ENCODE peak calls at places on chromosomes 7 and 10, in ten cellular contexts. J, L, I, Q, G, W, R, X, Y and V are unnamed samples.
A peak's percentile ranks its signal among the peaks of the same experiment; 100 is the strongest.

GRCh38 chr7:70693300-70693689 is 438.6 kb upstream of the GALNT17 start:
- DNase-seq in G (no peak), R (peak; percentile 33), J (no peak), X (no peak), Q (no peak), L (no peak), I (no peak), W (no peak), Y (no peak), V (no peak)

GRCh38 chr10:97406064-97406463 is 4.9 kb upstream of the RRP12 start:
- DNase-seq in Q (no peak), R (no peak), Y (no peak), L (no peak), X (no peak), J (no peak), W (no peak), I (no peak), G (no peak), V (no peak)

GRCh38 chr7:46033592-46033991 is 112.5 kb upstream of the IGFBP3 start:
- DNase-seq in J (no peak), R (no peak), Y (no peak), L (no peak), I (no peak), Q (no peak), W (no peak), G (no peak), X (no peak), V (no peak)

GRCh38 chr10:90800232-90800796 is 57.5 kb downstream of the HTR7 start:
- DNase-seq in Q (no peak), G (no peak), J (no peak), R (no peak), I (no peak), Y (no peak), W (no peak), X (no peak), L (no peak), V (no peak)

GRCh38 chr10:127036987-127037386 is 131.8 kb downstream of the DOCK1 start:
- DNase-seq in Y (no peak), Q (no peak), L (no peak), I (no peak), X (no peak), W (no peak), R (no peak), J (no peak), G (no peak), V (no peak)

GRCh38 chr7:80542398-80542797 is 30.5 kb upstream of the GNAT3 start:
- DNase-seq in Y (no peak), X (no peak), G (no peak), W (no peak), I (peak; percentile 41), R (no peak), J (no peak), L (no peak), Q (no peak), V (no peak)

GRCh38 chr7:50805425-50806130 is 22.9 kb upstream of the GRB10 start:
- DNase-seq in Y (no peak), I (no peak), X (no peak), R (no peak), G (no peak), W (no peak), J (no peak), L (no peak), Q (no peak), V (no peak)

GRCh38 chr7:117800406-117800805 is 72.8 kb downstream of the CTTNBP2 start:
- DNase-seq in L (no peak), J (no peak), I (no peak), Y (no peak), Q (no peak), R (no peak), G (no peak), W (no peak), X (no peak), V (no peak)

GRCh38 chr7:2470204-2471021 is 5.8 kb downstream of the GRIFIN start:
- DNase-seq in X (no peak), Q (no peak), G (no peak), R (no peak), L (no peak), J (no peak), Y (peak; percentile 22), I (no peak), W (no peak), V (no peak)

GRCh38 chr7:55436457-55436856 is 71.3 kb downstream of the LANCL2 start:
- DNase-seq in W (no peak), Q (no peak), Y (no peak), G (no peak), J (no peak), L (no peak), X (no peak), I (no peak), R (no peak), V (no peak)

GRCh38 chr7:13874783-13875182 is 114.7 kb downstream of the ETV1 start:
- DNase-seq in W (no peak), L (no peak), R (no peak), G (no peak), Q (peak; percentile 11), J (no peak), Y (no peak), X (no peak), I (no peak), V (no peak)

GRCh38 chr10:60664859-60665258 is 113.4 kb upstream of the CDK1 start:
- DNase-seq in Y (no peak), J (no peak), R (no peak), X (no peak), I (no peak), L (no peak), Q (no peak), W (no peak), G (no peak), V (no peak)

GRCh38 chr10:86958109-86958830 is at the start of gene SNCG:
- DNase-seq in Q (no peak), X (peak; percentile 68), R (no peak), W (peak; percentile 72), Y (no peak), L (no peak), G (no peak), J (no peak), I (no peak), V (no peak)

GRCh38 chr10:133202778-133203651 is 27.0 kb upstream of the UTF1 start:
- DNase-seq in Y (no peak), Q (no peak), L (no peak), I (no peak), W (no peak), G (no peak), J (no peak), R (no peak), X (no peak), V (no peak)

GRCh38 chr7:22591271-22591670 is 91.3 kb upstream of the STEAP1B start:
- DNase-seq in I (no peak), X (no peak), R (no peak), Y (no peak), G (no peak), W (no peak), L (no peak), J (no peak), Q (no peak), V (no peak)

GRCh38 chr7:95476072-95476845 is 9.5 kb upstream of the ASB4 start:
- DNase-seq in L (no peak), Q (no peak), I (no peak), X (no peak), W (no peak), Y (no peak), R (no peak), J (no peak), G (no peak), V (no peak)

GRCh38 chr10:119871881-119872609 is 598 bp downstream of the MCMBP start:
- DNase-seq in X (peak; percentile 71), L (peak; percentile 68), W (peak; percentile 49), I (no peak), R (peak; percentile 37), Q (peak; percentile 49), J (peak; percentile 74), Y (peak; percentile 41), G (peak; percentile 62), V (no peak)

GRCh38 chr7:91112902-91113321 is 151.3 kb upstream of the FZD1 start:
- DNase-seq in L (no peak), G (no peak), Y (no peak), Q (no peak), X (no peak), R (no peak), I (no peak), W (no peak), J (no peak), V (no peak)

GRCh38 chr7:7292085-7292484 is 109.7 kb downstream of the C1GALT1 start:
- DNase-seq in Y (no peak), W (no peak), L (peak; percentile 19), G (no peak), R (peak; percentile 25), X (no peak), Q (no peak), I (no peak), J (no peak), V (no peak)

GRCh38 chr7:106999023-106999422 is 45.5 kb upstream of the PRKAR2B start:
- DNase-seq in Y (no peak), G (no peak), Q (no peak), R (no peak), L (no peak), W (no peak), I (no peak), J (no peak), X (no peak), V (no peak)

GRCh38 chr7:161786-162185 is 30.6 kb upstream of the FAM20C start:
- DNase-seq in R (no peak), J (no peak), X (peak; percentile 41), I (no peak), Q (no peak), W (no peak), G (no peak), Y (no peak), L (no peak), V (no peak)

GRCh38 chr7:117085769-117086463 is 132.6 kb downstream of the ST7 start:
- DNase-seq in I (no peak), W (no peak), R (no peak), G (no peak), Q (no peak), J (no peak), Y (no peak), L (peak; percentile 13), X (no peak), V (no peak)

GRCh38 chr10:92238586-92239098 is 52.2 kb downstream of the CPEB3 start:
- DNase-seq in X (peak; percentile 80), R (peak; percentile 52), W (peak; percentile 78), I (peak; percentile 95), Q (no peak), J (no peak), G (no peak), Y (no peak), L (peak; percentile 17), V (peak; percentile 64)

GRCh38 chr7:30687604-30688003 is 5.3 kb upstream of the CRHR2 start:
- DNase-seq in L (no peak), R (no peak), W (no peak), Q (no peak), Y (no peak), I (no peak), G (no peak), J (no peak), X (no peak), V (no peak)

GRCh38 chr7:116706668-116707126 is 34.7 kb downstream of the MET start:
- DNase-seq in W (no peak), I (peak; percentile 71), Q (no peak), Y (no peak), L (no peak), R (no peak), J (no peak), G (no peak), X (no peak), V (peak; percentile 56)

GRCh38 chr10:86758231-86759072 is 2.0 kb downstream of the BMPR1A start:
- DNase-seq in G (no peak), L (no peak), Y (no peak), R (peak; percentile 34), J (no peak), X (no peak), W (no peak), I (no peak), Q (no peak), V (no peak)

GRCh38 chr7:27361522-27361921 is 118.9 kb downstream of the EVX1 start:
- DNase-seq in I (no peak), W (no peak), L (no peak), J (no peak), X (no peak), Q (no peak), Y (no peak), G (no peak), R (no peak), V (no peak)